ENCODE peak calls at places on chromosomes 5 and 9, in eight cellular contexts. O is heart left ventricle, R is prostate gland, K is right lobe of liver, U is stomach, N is tibial nerve, T is transverse colon, S is gastrocnemius medialis. X is an unnamed sample.

GRCh38 chr5:177175336-177175735 is 41.8 kb downstream of the NSD1 start:
- DNase-seq in U (no peak), O (no peak), N (no peak), R (no peak), K (peak), T (no peak), S (no peak), X (no peak)

GRCh38 chr9:69295872-69296562 is 29.0 kb upstream of the ENTREP1 start:
- DNase-seq in S (peak), N (no peak), K (no peak), R (no peak), U (no peak), O (peak), T (no peak), X (no peak)

GRCh38 chr5:156936972-156937371 is 26.1 kb downstream of the TIMD4 start:
- DNase-seq in N (no peak), U (no peak), R (no peak), S (no peak), O (no peak), K (no peak), T (no peak), X (no peak)

GRCh38 chr5:139651863-139652787 is 4.0 kb downstream of the CXXC5 start:
- DNase-seq in S (peak), K (peak), O (peak), R (peak), T (peak), N (peak), U (peak), X (no peak)

GRCh38 chr5:13477118-13477737 is 467.3 kb downstream of the DNAH5 start:
- DNase-seq in R (no peak), K (no peak), U (no peak), S (no peak), O (no peak), T (no peak), N (no peak), X (no peak)

GRCh38 chr9:124217839-124218437 is 39.8 kb upstream of the NEK6 start:
- DNase-seq in U (peak), K (peak), S (no peak), T (no peak), N (no peak), R (no peak), O (no peak), X (peak)

GRCh38 chr5:82812575-82812974 is 264.6 kb downstream of the TMEM167A start:
- DNase-seq in O (no peak), K (no peak), R (no peak), N (no peak), U (no peak), S (no peak), T (no peak), X (no peak)

GRCh38 chr9:35728041-35728971 is 3.7 kb downstream of the TLN1 start:
- DNase-seq in S (peak), T (peak), K (peak), O (peak), U (peak), N (peak), R (peak), X (peak)

GRCh38 chr9:97563458-97564135 is 62.1 kb downstream of the TMOD1 start:
- DNase-seq in K (peak), T (no peak), R (no peak), O (no peak), N (no peak), S (peak), U (no peak), X (no peak)

GRCh38 chr5:149782018-149782899 is 52.1 kb downstream of the PPARGC1B start:
- DNase-seq in K (no peak), N (no peak), S (no peak), U (no peak), O (peak), R (no peak), T (peak), X (no peak)

GRCh38 chr9:73083519-73083918 is 68.1 kb upstream of the ANXA1 start:
- DNase-seq in T (no peak), R (no peak), U (no peak), S (no peak), N (no peak), O (no peak), K (no peak), X (no peak)

GRCh38 chr5:95960802-95961616 is 642 bp downstream of the ELL2 start:
- DNase-seq in O (peak), S (peak), T (peak), K (peak), U (peak), N (peak), R (peak), X (no peak)

GRCh38 chr5:125603321-125603720 is 819.9 kb upstream of the GRAMD2B start:
- DNase-seq in U (no peak), N (no peak), O (no peak), R (no peak), S (no peak), K (no peak), T (no peak), X (no peak)

GRCh38 chr9:87564111-87564510 is 66.4 kb downstream of the DAPK1 start:
- DNase-seq in K (no peak), O (no peak), T (no peak), U (no peak), S (no peak), R (no peak), N (no peak), X (no peak)

GRCh38 chr9:130523921-130524320 is 55.5 kb upstream of the FUBP3 start:
- DNase-seq in U (no peak), O (no peak), K (no peak), N (no peak), S (no peak), R (no peak), T (no peak), X (no peak)

GRCh38 chr5:81530919-81531318 is 137.0 kb upstream of the ACOT12 start:
- DNase-seq in T (no peak), N (no peak), S (no peak), R (no peak), O (no peak), K (no peak), U (no peak), X (no peak)

GRCh38 chr9:98222885-98223640 is 30.6 kb upstream of the CORO2A start:
- DNase-seq in N (no peak), U (no peak), T (no peak), K (no peak), O (no peak), R (peak), S (no peak), X (no peak)

GRCh38 chr5:177402271-177403043 is 2.0 kb upstream of the PFN3 start:
- DNase-seq in S (no peak), O (no peak), R (peak), U (peak), N (no peak), T (peak), K (no peak), X (no peak)

GRCh38 chr5:86689103-86689729 is 71.5 kb downstream of the COX7C start:
- DNase-seq in O (no peak), N (no peak), T (no peak), S (no peak), R (no peak), K (no peak), U (no peak), X (no peak)

GRCh38 chr9:69486498-69486897 is 161.5 kb downstream of the ENTREP1 start:
- DNase-seq in K (no peak), T (no peak), O (no peak), S (no peak), N (no peak), R (no peak), U (no peak), X (no peak)

GRCh38 chr9:105246656-105247162 is 2.3 kb downstream of the SLC44A1 start:
- DNase-seq in S (no peak), K (no peak), O (no peak), U (no peak), T (no peak), N (no peak), R (no peak), X (no peak)

GRCh38 chr9:92740446-92740961 is 24.1 kb downstream of the BICD2 start:
- DNase-seq in O (no peak), R (no peak), S (no peak), K (peak), T (no peak), N (no peak), U (no peak), X (no peak)

GRCh38 chr5:73485715-73486114 is 12.5 kb upstream of the BTF3 start:
- DNase-seq in R (no peak), U (no peak), K (no peak), S (no peak), O (no peak), T (no peak), N (no peak), X (no peak)

GRCh38 chr5:124825250-124825982 is 79.0 kb upstream of the ZNF608 start:
- DNase-seq in U (no peak), N (no peak), S (no peak), O (no peak), K (no peak), R (no peak), T (peak), X (no peak)

GRCh38 chr5:144882739-144883283 is 712.1 kb downstream of the KCTD16 start:
- DNase-seq in K (no peak), R (no peak), O (no peak), U (no peak), S (no peak), N (no peak), T (no peak), X (no peak)

GRCh38 chr9:9299134-9299533 is 1313.7 kb downstream of the PTPRD start:
- DNase-seq in R (no peak), U (no peak), T (no peak), N (no peak), K (no peak), O (no peak), S (no peak), X (no peak)

GRCh38 chr5:180173875-180174586 is 35.0 kb downstream of the RASGEF1C start:
- DNase-seq in R (no peak), O (no peak), T (no peak), U (no peak), N (no peak), S (no peak), K (no peak), X (no peak)

GRCh38 chr9:121612511-121612998 is 38.9 kb upstream of the DAB2IP start:
- DNase-seq in O (peak), N (no peak), S (peak), R (peak), T (peak), U (peak), K (no peak), X (no peak)

GRCh38 chr5:172276214-172276613 is 7.3 kb downstream of the UBTD2 start:
- DNase-seq in U (no peak), T (no peak), R (no peak), K (no peak), O (no peak), N (no peak), S (no peak), X (no peak)

GRCh38 chr9:130630506-130631330 is 33.7 kb upstream of the PRDM12 start:
- DNase-seq in K (no peak), S (no peak), R (no peak), T (no peak), N (no peak), U (no peak), O (peak), X (no peak)

GRCh38 chr9:90433398-90433890 is 209.2 kb downstream of the DIRAS2 start:
- DNase-seq in S (no peak), N (no peak), R (no peak), U (peak), O (no peak), K (no peak), T (no peak), X (no peak)

GRCh38 chr9:78144663-78145377 is 91.1 kb upstream of the CEP78 start:
- DNase-seq in K (no peak), O (no peak), R (no peak), N (no peak), S (no peak), T (no peak), U (no peak), X (no peak)

GRCh38 chr5:123094227-123094918 is 5.3 kb downstream of the PRDM6 start:
- DNase-seq in K (no peak), T (no peak), N (no peak), S (no peak), O (no peak), U (no peak), R (no peak), X (no peak)
- H3K4me3 ChIP-seq in K (no peak), T (no peak), N (no peak), S (peak), O (no peak), U (no peak), R (no peak), X (no peak)

GRCh38 chr5:98770911-98771322 is 2.5 kb upstream of the RGMB start:
- DNase-seq in N (no peak), O (no peak), K (no peak), U (no peak), R (no peak), T (no peak), S (no peak), X (no peak)
- TF ChIP-seq POLR2A in N (no peak), O (no peak), K (no peak), U (no peak), R (no peak), T (no peak), S (no peak), X (no peak)

DNA sequence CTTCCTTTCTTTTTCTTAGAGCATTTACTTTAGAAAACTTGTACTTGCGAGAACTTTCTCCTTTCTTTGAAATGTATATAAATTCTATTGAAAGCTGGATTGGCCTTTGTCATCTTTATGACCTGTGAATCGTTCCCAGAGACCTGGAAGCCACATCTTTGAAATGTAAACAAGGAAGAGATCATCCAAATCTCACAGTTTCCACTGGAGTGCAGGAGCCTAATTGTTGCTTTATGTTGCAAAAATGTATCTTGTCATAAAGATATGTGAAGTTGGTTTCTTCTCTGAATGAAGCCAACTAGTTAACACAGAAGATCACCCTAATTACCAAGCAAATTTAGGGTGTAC is 1101.8 kb downstream of the TAF11L14 start:
- DNase-seq in K (no peak), T (no peak), S (no peak), R (no peak), N (no peak), U (no peak), O (no peak), X (no peak)
- H3K4me3 ChIP-seq in K (no peak), T (no peak), S (no peak), R (no peak), N (no peak), U (no peak), O (no peak), X (no peak)

GRCh38 chr5:181245427-181246275 is 1.9 kb upstream of the RACK1 start:
- DNase-seq in O (no peak), R (no peak), K (no peak), U (no peak), S (peak), T (peak), N (no peak), X (no peak)
- TF ChIP-seq POLR2A in O (no peak), R (no peak), K (no peak), U (no peak), S (no peak), T (no peak), N (no peak), X (no peak)

DNA sequence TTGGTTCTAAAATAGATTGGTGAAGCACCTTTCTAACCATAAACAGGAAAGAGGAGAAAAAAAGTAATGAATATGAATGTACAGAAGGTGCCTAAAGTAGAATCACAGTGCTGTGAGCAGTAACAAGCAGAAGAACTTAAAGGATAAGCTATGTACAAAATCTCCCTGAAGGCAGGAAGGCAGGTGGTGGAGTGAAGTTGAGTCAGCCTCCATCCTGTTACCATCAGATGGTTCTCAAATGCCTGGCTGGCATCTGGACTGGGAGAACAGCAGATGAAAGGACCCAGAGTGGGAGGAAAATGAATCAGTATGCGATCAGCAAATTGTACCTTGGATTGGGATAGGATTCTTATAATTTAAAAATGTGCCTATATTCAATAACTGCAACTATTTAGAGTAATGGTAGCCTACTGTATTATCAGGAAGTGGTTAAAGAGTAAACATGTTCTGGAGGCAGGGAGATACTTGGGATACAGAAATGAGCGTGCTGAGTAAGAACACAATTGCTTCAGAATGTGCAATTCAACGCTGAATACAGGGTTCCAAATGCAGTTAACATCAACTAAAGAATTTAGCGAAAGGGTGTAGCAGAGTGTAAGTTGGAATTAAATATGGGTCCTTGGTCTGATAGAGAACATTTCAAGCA is 21.1 kb upstream of the FER start:
- DNase-seq in K (no peak), N (no peak), U (no peak), O (no peak), S (no peak), T (no peak), R (no peak), X (no peak)
- H3K4me3 ChIP-seq in K (no peak), N (peak), U (no peak), O (peak), S (peak), T (no peak), R (no peak), X (peak)

DNA sequence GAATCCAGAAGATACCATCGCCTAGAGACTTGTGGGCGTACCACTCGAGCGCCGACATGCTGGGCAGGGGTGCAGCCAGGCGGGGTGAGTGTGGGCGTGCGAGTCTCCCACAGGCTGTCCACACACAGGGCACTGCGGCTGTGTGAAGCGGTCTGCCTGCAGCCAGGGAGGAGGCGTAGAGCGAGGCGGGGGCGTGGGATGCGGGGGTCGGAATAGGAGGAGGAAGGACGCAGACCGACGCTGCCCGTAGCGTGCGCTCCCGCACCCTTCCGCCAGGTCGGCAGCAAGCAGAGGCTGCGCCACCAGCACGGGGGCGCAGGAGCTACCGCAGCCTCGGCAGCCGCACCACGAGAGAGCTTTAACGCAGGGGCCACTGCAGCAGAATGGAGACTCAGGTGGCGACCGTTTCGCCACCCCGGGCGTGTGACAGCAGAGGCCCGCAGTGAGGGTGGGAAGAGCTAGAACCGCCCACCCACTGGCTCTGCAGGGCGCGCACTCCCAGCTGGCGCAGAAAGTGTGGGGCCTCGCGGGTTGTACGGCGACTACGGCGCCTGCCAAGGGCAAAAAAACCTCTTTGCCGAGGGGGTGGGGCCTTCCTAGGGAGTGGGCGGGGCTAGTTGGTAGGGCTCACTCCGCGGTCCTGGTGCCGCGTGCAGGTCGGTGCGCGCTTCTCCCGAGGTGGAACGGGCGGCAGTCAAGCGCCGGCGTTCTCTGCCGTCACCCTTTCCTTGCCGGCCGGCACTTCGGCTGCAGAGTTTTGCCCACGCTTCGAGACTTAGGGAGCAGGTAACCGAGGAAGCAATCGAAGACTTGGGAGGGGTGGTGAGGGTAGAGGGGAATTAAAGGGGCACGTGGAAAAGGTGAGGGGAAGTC is at the start of the genes MBLAC2 and POLR3G:
- DNase-seq in R (peak), U (peak), O (peak), S (peak), N (peak), K (peak), T (peak), X (peak)
- TF ChIP-seq POLR2A in R (peak), U (no peak), O (no peak), S (peak), N (peak), K (peak), T (peak), X (no peak)